ENCODE peak calls at places on chromosomes 13 and 19, in nine cellular contexts. One of them, this sample, is unnamed.
A peak's percentile ranks its signal among the peaks of the same experiment; 100 is the strongest.

GRCh38 chr13:51942189-51942588 is 69.1 kb downstream of the ATP7B start:
- DNase-seq in uterus: no peak
- DNase-seq in testis: no peak
- DNase-seq in nephron progenitor cell: no peak
- DNase-seq in AG04450: no peak
- DNase-seq in WTC11: no peak
- DNase-seq in psoas muscle: no peak
- DNase-seq in CD4-positive, alpha-beta T cell: peak; percentile 44
- DNase-seq in lower leg skin: no peak
- DNase-seq in this sample: no peak

GRCh38 chr13:98752111-98752941 is at the start of gene SLC15A1:
- DNase-seq in WTC11: peak; percentile 54
- DNase-seq in nephron progenitor cell: peak; percentile 49
- DNase-seq in AG04450: no peak
- DNase-seq in uterus: no peak
- DNase-seq in testis: no peak
- DNase-seq in CD4-positive, alpha-beta T cell: no peak
- DNase-seq in psoas muscle: no peak
- DNase-seq in lower leg skin: peak; percentile 82
- DNase-seq in this sample: no peak

GRCh38 chr13:24274452-24274971 is 34.9 kb upstream of the C1QTNF9 start:
- DNase-seq in nephron progenitor cell: no peak
- DNase-seq in uterus: no peak
- DNase-seq in testis: peak; percentile 53
- DNase-seq in AG04450: peak; percentile 21
- DNase-seq in WTC11: no peak
- DNase-seq in CD4-positive, alpha-beta T cell: peak; percentile 67
- DNase-seq in lower leg skin: no peak
- DNase-seq in psoas muscle: no peak
- DNase-seq in this sample: peak; percentile 77

GRCh38 chr13:76808927-76809326 is 77.3 kb downstream of the KCTD12 start:
- DNase-seq in psoas muscle: no peak
- DNase-seq in CD4-positive, alpha-beta T cell: no peak
- DNase-seq in lower leg skin: no peak
- DNase-seq in AG04450: no peak
- DNase-seq in uterus: no peak
- DNase-seq in WTC11: no peak
- DNase-seq in nephron progenitor cell: no peak
- DNase-seq in testis: no peak
- DNase-seq in this sample: no peak

GRCh38 chr13:94704347-94705080 is 7.8 kb downstream of the SOX21 start:
- DNase-seq in AG04450: no peak
- DNase-seq in lower leg skin: no peak
- DNase-seq in psoas muscle: no peak
- DNase-seq in CD4-positive, alpha-beta T cell: no peak
- DNase-seq in uterus: no peak
- DNase-seq in testis: no peak
- DNase-seq in WTC11: peak; percentile 32
- DNase-seq in nephron progenitor cell: peak; percentile 32
- DNase-seq in this sample: peak; percentile 11

GRCh38 chr19:44839272-44839671 is 6.8 kb upstream of the NECTIN2 start:
- DNase-seq in nephron progenitor cell: no peak
- DNase-seq in CD4-positive, alpha-beta T cell: no peak
- DNase-seq in WTC11: peak; percentile 36
- DNase-seq in lower leg skin: no peak
- DNase-seq in psoas muscle: no peak
- DNase-seq in testis: no peak
- DNase-seq in uterus: no peak
- DNase-seq in AG04450: no peak
- DNase-seq in this sample: no peak

GRCh38 chr19:10269333-10270179 is 1.4 kb upstream of the ICAM1 start:
- DNase-seq in nephron progenitor cell: peak; percentile 89
- DNase-seq in psoas muscle: peak; percentile 86
- DNase-seq in lower leg skin: peak; percentile 98
- DNase-seq in testis: peak; percentile 89
- DNase-seq in WTC11: peak; percentile 93
- DNase-seq in uterus: peak; percentile 82
- DNase-seq in AG04450: no peak
- DNase-seq in CD4-positive, alpha-beta T cell: peak; percentile 85
- DNase-seq in this sample: peak; percentile 81

GRCh38 chr13:45541806-45542205 is 73.7 kb downstream of the ERICH6B start:
- DNase-seq in lower leg skin: no peak
- DNase-seq in uterus: no peak
- DNase-seq in WTC11: no peak
- DNase-seq in CD4-positive, alpha-beta T cell: no peak
- DNase-seq in nephron progenitor cell: no peak
- DNase-seq in testis: no peak
- DNase-seq in AG04450: no peak
- DNase-seq in psoas muscle: no peak
- DNase-seq in this sample: no peak

GRCh38 chr13:106424805-106425204 is 110.7 kb downstream of the EFNB2 start:
- DNase-seq in WTC11: no peak
- DNase-seq in CD4-positive, alpha-beta T cell: no peak
- DNase-seq in psoas muscle: no peak
- DNase-seq in uterus: no peak
- DNase-seq in AG04450: no peak
- DNase-seq in lower leg skin: no peak
- DNase-seq in nephron progenitor cell: no peak
- DNase-seq in testis: no peak
- DNase-seq in this sample: no peak

GRCh38 chr19:50729894-50730293 is 6.7 kb downstream of the CLEC11A start:
- DNase-seq in psoas muscle: no peak
- DNase-seq in uterus: no peak
- DNase-seq in lower leg skin: no peak
- DNase-seq in nephron progenitor cell: no peak
- DNase-seq in CD4-positive, alpha-beta T cell: no peak
- DNase-seq in AG04450: no peak
- DNase-seq in testis: no peak
- DNase-seq in WTC11: no peak
- DNase-seq in this sample: no peak

GRCh38 chr19:4425531-4425930 is 23.1 kb downstream of the CHAF1A start:
- DNase-seq in testis: no peak
- DNase-seq in uterus: no peak
- DNase-seq in lower leg skin: no peak
- DNase-seq in psoas muscle: no peak
- DNase-seq in AG04450: peak; percentile 74
- DNase-seq in CD4-positive, alpha-beta T cell: no peak
- DNase-seq in WTC11: no peak
- DNase-seq in nephron progenitor cell: no peak
- DNase-seq in this sample: no peak

GRCh38 chr13:50377726-50378270 is 362.6 kb downstream of the KCNRG start:
- DNase-seq in uterus: no peak
- DNase-seq in CD4-positive, alpha-beta T cell: no peak
- DNase-seq in AG04450: no peak
- DNase-seq in nephron progenitor cell: no peak
- DNase-seq in WTC11: no peak
- DNase-seq in testis: no peak
- DNase-seq in psoas muscle: no peak
- DNase-seq in lower leg skin: no peak
- DNase-seq in this sample: no peak
- TF ChIP-seq CTCF in uterus: no peak
- TF ChIP-seq CTCF in CD4-positive, alpha-beta T cell: no peak
- TF ChIP-seq CTCF in AG04450: no peak
- TF ChIP-seq CTCF in nephron progenitor cell: no peak
- TF ChIP-seq CTCF in WTC11: no peak
- TF ChIP-seq CTCF in testis: no peak
- TF ChIP-seq CTCF in psoas muscle: no peak
- TF ChIP-seq CTCF in lower leg skin: no peak
- TF ChIP-seq CTCF in this sample: no peak

GRCh38 chr13:84418041-84418440 is 535.8 kb upstream of the SLITRK1 start:
- DNase-seq in WTC11: no peak
- DNase-seq in psoas muscle: no peak
- DNase-seq in testis: no peak
- DNase-seq in nephron progenitor cell: no peak
- DNase-seq in lower leg skin: no peak
- DNase-seq in CD4-positive, alpha-beta T cell: no peak
- DNase-seq in uterus: no peak
- DNase-seq in AG04450: no peak
- DNase-seq in this sample: no peak
- TF ChIP-seq CTCF in WTC11: no peak
- TF ChIP-seq CTCF in psoas muscle: no peak
- TF ChIP-seq CTCF in testis: no peak
- TF ChIP-seq CTCF in nephron progenitor cell: no peak
- TF ChIP-seq CTCF in lower leg skin: no peak
- TF ChIP-seq CTCF in CD4-positive, alpha-beta T cell: no peak
- TF ChIP-seq CTCF in uterus: no peak
- TF ChIP-seq CTCF in AG04450: no peak
- TF ChIP-seq CTCF in this sample: no peak

GRCh38 chr19:55096061-55096701 is 20.5 kb downstream of the EPS8L1 start:
- DNase-seq in AG04450: no peak
- DNase-seq in WTC11: peak; percentile 45
- DNase-seq in testis: no peak
- DNase-seq in CD4-positive, alpha-beta T cell: no peak
- DNase-seq in psoas muscle: no peak
- DNase-seq in lower leg skin: no peak
- DNase-seq in nephron progenitor cell: no peak
- DNase-seq in uterus: no peak
- DNase-seq in this sample: peak; percentile 20

GRCh38 chr19:55097864-55098715 is 19.3 kb downstream of the PPP1R12C start:
- DNase-seq in CD4-positive, alpha-beta T cell: no peak
- DNase-seq in testis: peak; percentile 76
- DNase-seq in psoas muscle: no peak
- DNase-seq in WTC11: no peak
- DNase-seq in lower leg skin: no peak
- DNase-seq in AG04450: no peak
- DNase-seq in uterus: no peak
- DNase-seq in nephron progenitor cell: no peak
- DNase-seq in this sample: peak; percentile 30

GRCh38 chr19:55099557-55100506 is 17.6 kb downstream of the PPP1R12C start:
- DNase-seq in nephron progenitor cell: peak; percentile 46
- DNase-seq in uterus: no peak
- DNase-seq in testis: peak; percentile 21
- DNase-seq in lower leg skin: no peak
- DNase-seq in CD4-positive, alpha-beta T cell: no peak
- DNase-seq in WTC11: peak; percentile 73
- DNase-seq in AG04450: no peak
- DNase-seq in psoas muscle: peak; percentile 22
- DNase-seq in this sample: no peak

GRCh38 chr19:55101261-55101660 is 16.2 kb downstream of the PPP1R12C start:
- DNase-seq in uterus: no peak
- DNase-seq in psoas muscle: no peak
- DNase-seq in AG04450: no peak
- DNase-seq in nephron progenitor cell: no peak
- DNase-seq in lower leg skin: no peak
- DNase-seq in WTC11: no peak
- DNase-seq in CD4-positive, alpha-beta T cell: no peak
- DNase-seq in testis: no peak
- DNase-seq in this sample: no peak

GRCh38 chr19:55098716-55099556 is 18.5 kb downstream of the PPP1R12C start:
- DNase-seq in testis: no peak
- DNase-seq in lower leg skin: no peak
- DNase-seq in WTC11: no peak
- DNase-seq in uterus: no peak
- DNase-seq in CD4-positive, alpha-beta T cell: no peak
- DNase-seq in nephron progenitor cell: peak; percentile 28
- DNase-seq in AG04450: no peak
- DNase-seq in psoas muscle: no peak
- DNase-seq in this sample: peak; percentile 29
- TF ChIP-seq CTCF in testis: peak; percentile 37
- TF ChIP-seq CTCF in lower leg skin: no peak
- TF ChIP-seq CTCF in WTC11: peak; percentile 7
- TF ChIP-seq CTCF in uterus: no peak
- TF ChIP-seq CTCF in CD4-positive, alpha-beta T cell: no peak
- TF ChIP-seq CTCF in nephron progenitor cell: peak; percentile 16
- TF ChIP-seq CTCF in AG04450: peak; percentile 3
- TF ChIP-seq CTCF in psoas muscle: no peak
- TF ChIP-seq CTCF in this sample: no peak

GRCh38 chr13:40662866-40663265 is 3.6 kb downstream of the FOXO1 start:
- DNase-seq in nephron progenitor cell: no peak
- DNase-seq in uterus: no peak
- DNase-seq in WTC11: no peak
- DNase-seq in AG04450: no peak
- DNase-seq in testis: no peak
- DNase-seq in lower leg skin: no peak
- DNase-seq in psoas muscle: no peak
- DNase-seq in CD4-positive, alpha-beta T cell: no peak
- DNase-seq in this sample: peak; percentile 66

GRCh38 chr13:40665061-40665753 is 1.2 kb downstream of the FOXO1 start:
- DNase-seq in psoas muscle: peak; percentile 37
- DNase-seq in nephron progenitor cell: peak; percentile 58
- DNase-seq in AG04450: no peak
- DNase-seq in testis: peak; percentile 38
- DNase-seq in lower leg skin: peak; percentile 89
- DNase-seq in WTC11: peak; percentile 36
- DNase-seq in CD4-positive, alpha-beta T cell: peak; percentile 27
- DNase-seq in uterus: peak; percentile 59
- DNase-seq in this sample: peak; percentile 70

GRCh38 chr13:40666058-40666904 is at the start of gene FOXO1:
- DNase-seq in AG04450: peak; percentile 27
- DNase-seq in uterus: peak; percentile 88
- DNase-seq in testis: peak; percentile 89
- DNase-seq in nephron progenitor cell: peak; percentile 93
- DNase-seq in psoas muscle: peak; percentile 94
- DNase-seq in CD4-positive, alpha-beta T cell: peak; percentile 95
- DNase-seq in WTC11: peak; percentile 80
- DNase-seq in lower leg skin: peak; percentile 97
- DNase-seq in this sample: peak; percentile 100

GRCh38 chr13:40665754-40666057 is 735 bp downstream of the FOXO1 start:
- DNase-seq in testis: no peak
- DNase-seq in lower leg skin: no peak
- DNase-seq in WTC11: peak; percentile 21
- DNase-seq in nephron progenitor cell: peak; percentile 56
- DNase-seq in uterus: no peak
- DNase-seq in AG04450: no peak
- DNase-seq in psoas muscle: no peak
- DNase-seq in CD4-positive, alpha-beta T cell: peak; percentile 57
- DNase-seq in this sample: peak; percentile 70

DNA sequence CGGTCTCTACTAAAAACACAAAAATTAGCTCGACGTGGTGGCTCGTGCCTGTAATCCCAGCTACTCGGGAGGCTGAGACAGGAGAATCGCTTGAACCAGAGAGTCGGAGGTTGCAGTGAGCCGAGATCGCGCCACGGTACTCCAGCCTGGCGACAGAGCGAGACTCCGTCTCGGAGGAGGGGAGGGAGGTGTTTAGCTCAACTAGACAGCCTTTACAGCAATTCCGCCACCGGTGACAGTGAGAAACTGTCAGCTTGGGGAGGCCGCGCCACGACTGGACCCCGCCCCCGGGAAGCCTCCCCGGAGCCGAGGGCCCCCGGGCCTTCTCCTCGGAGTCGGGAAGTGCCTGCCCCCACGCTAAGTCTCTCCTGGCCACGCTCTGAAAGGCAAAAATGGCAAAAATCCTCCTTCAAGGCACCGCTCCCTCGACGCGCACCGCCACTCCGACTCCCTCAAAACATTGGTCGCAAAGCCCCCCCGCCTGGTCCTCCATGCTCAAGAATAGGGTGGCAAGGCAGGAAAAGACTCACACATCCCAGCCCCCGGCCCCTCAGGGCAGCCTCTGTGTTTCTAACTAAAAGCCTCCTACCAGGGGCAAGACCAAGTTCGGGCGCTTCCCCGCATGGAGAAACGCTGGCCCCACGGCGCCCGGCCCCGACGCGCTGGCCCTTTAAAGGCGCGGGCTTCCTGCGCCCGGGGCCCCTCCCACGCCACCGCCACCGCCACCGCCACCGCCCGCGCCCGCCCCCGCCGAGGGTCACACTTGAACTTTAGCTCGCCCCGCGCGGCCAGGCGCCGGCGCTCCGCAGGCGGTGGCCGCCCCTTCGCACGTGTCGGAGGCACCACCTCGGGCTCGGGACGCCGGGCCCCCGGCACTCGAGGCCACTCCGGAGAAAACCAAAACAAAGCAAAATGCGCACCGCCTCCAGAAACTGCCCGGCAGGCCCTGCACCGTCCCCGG is 2.1 kb downstream of the FOXO1 start:
- DNase-seq in AG04450: no peak
- DNase-seq in lower leg skin: peak; percentile 96
- DNase-seq in CD4-positive, alpha-beta T cell: peak; percentile 72
- DNase-seq in psoas muscle: peak; percentile 88
- DNase-seq in WTC11: peak; percentile 45
- DNase-seq in testis: peak; percentile 83
- DNase-seq in nephron progenitor cell: peak; percentile 71
- DNase-seq in uterus: peak; percentile 68
- DNase-seq in this sample: peak; percentile 76
- TF ChIP-seq CTCF in AG04450: no peak
- TF ChIP-seq CTCF in lower leg skin: no peak
- TF ChIP-seq CTCF in CD4-positive, alpha-beta T cell: no peak
- TF ChIP-seq CTCF in psoas muscle: no peak
- TF ChIP-seq CTCF in WTC11: no peak
- TF ChIP-seq CTCF in testis: no peak
- TF ChIP-seq CTCF in nephron progenitor cell: no peak
- TF ChIP-seq CTCF in uterus: no peak
- TF ChIP-seq CTCF in this sample: no peak

This sample was measured in GM20000.